ENCODE peak calls at places on chromosomes 7 and 10, in four cellular contexts. H is K562, P is GM12878, Q is H1. V is an unnamed sample.

GRCh38 chr7:20330797-20331230 is at the start of gene ITGB8:
- DNase-seq in P (no peak), H (peak), Q (no peak), V (no peak)

GRCh38 chr7:101940830-101941229 is 123.4 kb downstream of the CUX1 start:
- DNase-seq in H (no peak), Q (peak), P (no peak), V (no peak)

GRCh38 chr7:69796421-69796820 is 198.1 kb downstream of the AUTS2 start:
- DNase-seq in Q (no peak), P (no peak), H (no peak), V (no peak)

GRCh38 chr10:11986593-11987216 is 55.9 kb downstream of the UPF2 start:
- DNase-seq in Q (peak), H (peak), P (peak), V (peak)

GRCh38 chr10:132984008-132984295 is 41.6 kb upstream of the CFAP46 start:
- DNase-seq in P (no peak), Q (no peak), H (no peak), V (no peak)

GRCh38 chr10:71219918-71220688 is 7.7 kb downstream of the UNC5B start:
- DNase-seq in P (no peak), Q (no peak), H (no peak), V (no peak)

GRCh38 chr7:157560258-157560654 is 223.5 kb downstream of the DNAJB6 start:
- DNase-seq in P (no peak), Q (no peak), H (no peak), V (no peak)

GRCh38 chr10:14625210-14625621 is 149.5 kb downstream of the FAM107B start:
- DNase-seq in Q (no peak), H (no peak), P (no peak), V (no peak)

GRCh38 chr7:90250601-90251303 is 5.8 kb downstream of the CFAP69 start:
- DNase-seq in H (no peak), Q (no peak), P (no peak), V (no peak)

GRCh38 chr7:98021588-98022351 is 31.8 kb upstream of the OCM2 start:
- DNase-seq in H (peak), Q (peak), P (no peak), V (peak)

GRCh38 chr7:69932034-69932628 is 333.9 kb downstream of the AUTS2 start:
- DNase-seq in Q (no peak), P (no peak), H (no peak), V (no peak)

GRCh38 chr7:134852626-134853025 is 73.2 kb downstream of the CALD1 start:
- DNase-seq in H (no peak), Q (no peak), P (no peak), V (no peak)

GRCh38 chr7:1758417-1758858 is 88.4 kb downstream of the ELFN1 start:
- DNase-seq in H (peak), P (no peak), Q (no peak), V (peak)

GRCh38 chr7:137441451-137441850 is 97.9 kb upstream of the PTN start:
- DNase-seq in H (no peak), P (no peak), Q (no peak), V (no peak)

GRCh38 chr7:150721970-150722373 is 5.6 kb downstream of the GIMAP1 start:
- DNase-seq in P (no peak), H (no peak), Q (no peak), V (no peak)

DNA sequence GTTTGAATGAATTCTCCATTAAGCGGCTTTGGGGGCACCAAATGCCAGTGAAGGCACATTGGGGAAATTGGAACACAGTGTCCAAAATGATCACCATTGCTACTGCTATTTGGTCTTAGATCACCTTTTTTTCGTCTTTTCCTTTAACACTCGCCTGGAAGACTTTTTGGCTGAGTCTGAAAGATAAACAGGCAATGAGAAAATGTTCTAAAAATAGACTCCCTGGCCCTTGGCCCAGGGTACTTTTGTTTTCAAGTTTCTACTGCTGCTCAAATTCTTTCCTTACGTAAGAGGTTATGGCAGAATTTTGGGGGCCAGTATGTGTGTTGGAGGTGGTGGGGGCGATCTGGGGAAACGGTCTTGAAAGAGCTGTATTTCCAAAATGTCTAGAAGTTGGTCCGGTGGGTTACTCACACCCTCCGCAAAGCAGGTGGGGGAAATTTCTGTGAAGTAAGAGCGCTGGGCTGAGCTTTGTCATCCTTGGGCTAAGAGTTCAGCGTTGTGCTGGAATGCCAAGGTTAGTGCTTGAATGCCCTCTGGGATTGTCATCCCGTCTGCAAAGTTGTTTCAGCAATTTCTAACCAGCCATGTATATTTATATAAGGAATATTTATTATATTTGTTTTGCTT is 1.3 kb upstream of the ITPRIP start:
- DNase-seq in P (no peak), Q (no peak), H (no peak), V (no peak)
- H3K27ac ChIP-seq in P (peak), Q (no peak), H (peak), V (peak)

GRCh38 chr10:86295791-86296190 is 70.8 kb downstream of the GRID1 start:
- DNase-seq in H (no peak), P (no peak), Q (no peak), V (no peak)
- TF ChIP-seq EGR1 in H (no peak), P (no peak), Q (no peak), V (no peak)

DNA sequence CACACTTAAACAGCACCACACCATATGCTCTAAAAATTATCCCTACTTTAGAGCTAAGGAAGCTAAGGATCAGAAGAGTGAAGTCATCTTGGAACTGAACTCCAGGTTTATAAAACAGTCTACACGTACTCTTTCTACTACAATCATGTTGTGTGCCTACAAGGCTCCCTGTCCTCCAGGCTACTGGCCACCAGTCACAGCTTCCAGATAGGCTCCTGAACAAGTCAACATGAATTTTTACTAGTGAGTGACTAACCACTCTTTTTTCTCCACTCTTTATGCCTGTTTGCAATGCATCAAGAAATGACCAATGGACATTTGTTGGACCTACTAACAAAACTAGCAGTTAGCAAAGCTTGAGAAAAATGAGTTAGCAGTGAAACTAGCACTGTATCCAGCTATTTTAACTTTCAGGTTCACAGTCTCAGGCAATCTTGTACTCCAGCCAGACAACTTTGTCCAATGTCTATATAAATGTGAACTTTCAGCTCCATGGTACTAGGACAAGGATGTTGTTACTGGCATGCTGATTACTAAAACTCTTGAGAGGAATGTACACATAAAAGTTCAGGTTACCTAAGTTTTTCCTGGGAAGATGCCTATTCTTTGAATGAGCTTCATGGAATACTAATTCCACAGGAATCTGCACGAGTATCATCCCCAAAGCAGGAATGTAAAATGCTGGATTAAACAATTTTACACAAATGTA is 180.0 kb downstream of the BTAF1 start:
- DNase-seq in P (no peak), H (no peak), Q (no peak), V (no peak)
- H3K27ac ChIP-seq in P (no peak), H (no peak), Q (no peak), V (no peak)

DNA sequence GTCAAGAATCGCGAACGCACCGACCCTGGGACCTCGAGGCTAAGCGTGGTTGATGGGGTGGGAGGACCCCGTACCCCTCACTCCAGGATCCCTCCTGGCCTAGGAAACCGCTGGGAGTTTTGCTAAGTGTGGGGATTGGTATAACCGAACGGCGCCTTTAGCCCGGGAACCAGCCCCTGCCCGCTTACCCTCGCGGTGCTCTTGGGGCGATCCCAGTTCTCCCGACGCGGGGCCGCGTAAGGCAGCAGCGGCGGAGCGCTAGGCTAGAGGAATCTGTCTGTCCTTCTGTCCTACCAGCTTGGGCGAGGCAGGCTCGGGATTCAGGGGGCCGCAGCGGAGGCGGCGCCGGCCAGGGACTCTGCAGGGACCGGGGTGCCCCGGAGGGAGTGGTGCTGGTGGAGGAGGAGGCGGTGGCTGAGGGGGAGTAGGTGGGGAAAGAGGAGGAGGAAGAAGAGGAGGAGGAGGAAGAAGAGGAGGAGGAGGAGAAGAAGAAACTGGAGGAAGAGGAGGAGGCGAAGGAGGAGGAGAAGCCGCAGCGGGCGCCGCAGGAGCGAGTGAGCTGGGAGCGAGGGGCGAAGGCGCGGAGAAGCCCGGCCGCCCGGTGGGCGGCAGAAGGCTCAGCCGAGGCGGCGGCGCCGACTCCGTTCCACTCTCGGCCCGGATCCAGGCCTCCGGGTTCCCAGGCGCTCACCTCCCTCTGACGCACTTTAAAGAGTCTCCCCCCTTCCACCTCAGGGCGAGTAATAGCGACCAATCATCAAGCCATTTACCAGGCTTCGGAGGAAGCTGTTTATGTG is 439 bp upstream of the EMX2 start:
- DNase-seq in H (peak), P (no peak), Q (no peak), V (no peak)
- TF ChIP-seq EGR1 in H (no peak), P (no peak), Q (peak), V (no peak)

GRCh38 chr10:943334-944033 is 12.0 kb upstream of the LARP4B start:
- DNase-seq in Q (no peak), P (no peak), H (no peak), V (no peak)
- H3K27ac ChIP-seq in Q (no peak), P (peak), H (no peak), V (no peak)

GRCh38 chr10:33349273-33349672 is 14.8 kb upstream of the NRP1 start:
- DNase-seq in P (no peak), Q (no peak), H (no peak), V (no peak)

GRCh38 chr10:33350041-33350440 is 15.6 kb upstream of the NRP1 start:
- DNase-seq in P (no peak), H (no peak), Q (no peak), V (no peak)

GRCh38 chr10:33345236-33345635 is 10.8 kb upstream of the NRP1 start:
- DNase-seq in H (no peak), P (no peak), Q (no peak), V (no peak)

GRCh38 chr10:33344676-33345075 is 10.2 kb upstream of the NRP1 start:
- DNase-seq in Q (no peak), H (no peak), P (no peak), V (no peak)

DNA sequence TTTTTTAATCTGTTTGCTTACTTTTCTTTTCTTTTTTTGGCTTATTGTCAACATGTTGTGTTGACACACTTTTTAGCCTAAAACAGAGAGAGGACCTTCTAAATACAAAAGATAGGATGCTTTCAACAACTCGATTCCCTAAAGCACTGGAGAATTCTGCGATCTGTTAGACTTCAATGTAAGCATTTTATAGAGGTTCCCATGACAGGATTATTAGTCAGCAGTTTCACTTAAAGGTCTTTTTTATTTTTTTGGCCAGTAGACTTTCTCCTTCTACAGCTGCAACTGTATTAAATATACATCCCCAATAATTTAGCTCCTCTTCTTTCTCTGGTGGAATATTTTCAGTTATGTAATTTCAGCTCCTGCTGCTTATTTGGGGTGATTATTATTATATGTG is 12.8 kb upstream of the NRP1 start:
- DNase-seq in H (no peak), Q (no peak), P (no peak), V (no peak)
- TF ChIP-seq EGR1 in H (no peak), Q (no peak), P (no peak), V (no peak)

V was measured in HCT116.